ENCODE peak calls at places on chromosomes 7 and 10, in eight cellular contexts. One of them, this sample, is unnamed.

GRCh38 chr10:122121059-122121458 is 132.1 kb downstream of the TACC2 start:
- DNase-seq in fibroblast of lung: no peak
- DNase-seq in astrocyte: no peak
- DNase-seq in hepatocyte: no peak
- DNase-seq in PC-9: no peak
- DNase-seq in IMR-90: no peak
- DNase-seq in OCI-LY7: no peak
- DNase-seq in mesenchymal stem cell: no peak
- DNase-seq in this sample: no peak

GRCh38 chr7:2165610-2166594 is 66.8 kb downstream of the MAD1L1 start:
- DNase-seq in fibroblast of lung: no peak
- DNase-seq in astrocyte: no peak
- DNase-seq in hepatocyte: no peak
- DNase-seq in PC-9: no peak
- DNase-seq in IMR-90: no peak
- DNase-seq in OCI-LY7: peak; percentile 42
- DNase-seq in mesenchymal stem cell: no peak
- DNase-seq in this sample: peak; percentile 67

GRCh38 chr10:23525406-23525805 is 86.5 kb downstream of the OTUD1 start:
- DNase-seq in fibroblast of lung: peak; percentile 2
- DNase-seq in astrocyte: no peak
- DNase-seq in hepatocyte: peak; percentile 11
- DNase-seq in PC-9: no peak
- DNase-seq in IMR-90: peak; percentile 7
- DNase-seq in OCI-LY7: peak; percentile 22
- DNase-seq in mesenchymal stem cell: peak; percentile 21
- DNase-seq in this sample: no peak

GRCh38 chr7:7944619-7945282 is 23.8 kb upstream of the GLCCI1 start:
- DNase-seq in fibroblast of lung: no peak
- DNase-seq in astrocyte: no peak
- DNase-seq in hepatocyte: no peak
- DNase-seq in PC-9: no peak
- DNase-seq in IMR-90: no peak
- DNase-seq in OCI-LY7: peak; percentile 91
- DNase-seq in mesenchymal stem cell: no peak
- DNase-seq in this sample: peak; percentile 14

GRCh38 chr10:20954519-20954918 is 57.4 kb upstream of the NEBL start:
- DNase-seq in fibroblast of lung: no peak
- DNase-seq in astrocyte: no peak
- DNase-seq in hepatocyte: peak; percentile 7
- DNase-seq in PC-9: no peak
- DNase-seq in IMR-90: no peak
- DNase-seq in OCI-LY7: no peak
- DNase-seq in mesenchymal stem cell: peak; percentile 23
- DNase-seq in this sample: no peak

GRCh38 chr7:103934508-103934907 is 55.0 kb downstream of the RELN start:
- DNase-seq in fibroblast of lung: no peak
- DNase-seq in astrocyte: no peak
- DNase-seq in hepatocyte: no peak
- DNase-seq in PC-9: no peak
- DNase-seq in IMR-90: no peak
- DNase-seq in OCI-LY7: no peak
- DNase-seq in mesenchymal stem cell: no peak
- DNase-seq in this sample: no peak

GRCh38 chr7:44305564-44306507 is 19.6 kb downstream of the CAMK2B start:
- DNase-seq in fibroblast of lung: no peak
- DNase-seq in astrocyte: no peak
- DNase-seq in hepatocyte: peak; percentile 1
- DNase-seq in PC-9: no peak
- DNase-seq in IMR-90: no peak
- DNase-seq in OCI-LY7: no peak
- DNase-seq in mesenchymal stem cell: no peak
- DNase-seq in this sample: peak; percentile 54

GRCh38 chr7:41507686-41508268 is 195.1 kb downstream of the INHBA start:
- DNase-seq in fibroblast of lung: no peak
- DNase-seq in astrocyte: no peak
- DNase-seq in hepatocyte: no peak
- DNase-seq in PC-9: no peak
- DNase-seq in IMR-90: no peak
- DNase-seq in OCI-LY7: no peak
- DNase-seq in mesenchymal stem cell: peak; percentile 31
- DNase-seq in this sample: no peak

GRCh38 chr10:131724891-131725735 is 175.7 kb upstream of the PPP2R2D start:
- DNase-seq in fibroblast of lung: no peak
- DNase-seq in astrocyte: no peak
- DNase-seq in hepatocyte: no peak
- DNase-seq in PC-9: no peak
- DNase-seq in IMR-90: no peak
- DNase-seq in OCI-LY7: no peak
- DNase-seq in mesenchymal stem cell: no peak
- DNase-seq in this sample: peak; percentile 61

GRCh38 chr10:76435154-76435553 is 1003.7 kb downstream of the LRMDA start:
- DNase-seq in fibroblast of lung: no peak
- DNase-seq in astrocyte: no peak
- DNase-seq in hepatocyte: no peak
- DNase-seq in PC-9: no peak
- DNase-seq in IMR-90: no peak
- DNase-seq in OCI-LY7: no peak
- DNase-seq in mesenchymal stem cell: no peak
- DNase-seq in this sample: no peak

GRCh38 chr10:101046332-101047238 is 15.2 kb upstream of the KAZALD1 start:
- DNase-seq in fibroblast of lung: peak; percentile 44
- DNase-seq in astrocyte: no peak
- DNase-seq in hepatocyte: no peak
- DNase-seq in PC-9: no peak
- DNase-seq in IMR-90: peak; percentile 11
- DNase-seq in OCI-LY7: no peak
- DNase-seq in mesenchymal stem cell: no peak
- DNase-seq in this sample: peak; percentile 72

GRCh38 chr7:156518466-156518865 is 122.1 kb upstream of the RNF32 start:
- DNase-seq in fibroblast of lung: no peak
- DNase-seq in astrocyte: no peak
- DNase-seq in hepatocyte: no peak
- DNase-seq in PC-9: no peak
- DNase-seq in IMR-90: no peak
- DNase-seq in OCI-LY7: no peak
- DNase-seq in mesenchymal stem cell: no peak
- DNase-seq in this sample: no peak

GRCh38 chr10:37687581-37687980 is 169.8 kb downstream of the ZNF248 start:
- DNase-seq in fibroblast of lung: no peak
- DNase-seq in astrocyte: no peak
- DNase-seq in hepatocyte: no peak
- DNase-seq in PC-9: no peak
- DNase-seq in IMR-90: no peak
- DNase-seq in OCI-LY7: no peak
- DNase-seq in mesenchymal stem cell: no peak
- DNase-seq in this sample: no peak

GRCh38 chr10:37684765-37685164 is 172.6 kb downstream of the ZNF248 start:
- DNase-seq in fibroblast of lung: no peak
- DNase-seq in astrocyte: no peak
- DNase-seq in hepatocyte: no peak
- DNase-seq in PC-9: no peak
- DNase-seq in IMR-90: no peak
- DNase-seq in OCI-LY7: no peak
- DNase-seq in mesenchymal stem cell: no peak
- DNase-seq in this sample: no peak

GRCh38 chr10:37681617-37681999 is 175.8 kb downstream of the ZNF248 start:
- DNase-seq in fibroblast of lung: no peak
- DNase-seq in astrocyte: no peak
- DNase-seq in hepatocyte: no peak
- DNase-seq in PC-9: no peak
- DNase-seq in IMR-90: no peak
- DNase-seq in OCI-LY7: no peak
- DNase-seq in mesenchymal stem cell: no peak
- DNase-seq in this sample: peak; percentile 74

GRCh38 chr10:37682617-37683016 is 174.8 kb downstream of the ZNF248 start:
- DNase-seq in fibroblast of lung: no peak
- DNase-seq in astrocyte: no peak
- DNase-seq in hepatocyte: no peak
- DNase-seq in PC-9: no peak
- DNase-seq in IMR-90: no peak
- DNase-seq in OCI-LY7: no peak
- DNase-seq in mesenchymal stem cell: no peak
- DNase-seq in this sample: no peak

GRCh38 chr10:37685741-37686683 is 171.4 kb downstream of the ZNF248 start:
- DNase-seq in fibroblast of lung: no peak
- DNase-seq in astrocyte: no peak
- DNase-seq in hepatocyte: no peak
- DNase-seq in PC-9: no peak
- DNase-seq in IMR-90: no peak
- DNase-seq in OCI-LY7: no peak
- DNase-seq in mesenchymal stem cell: no peak
- DNase-seq in this sample: no peak
- H3K9me3 ChIP-seq in fibroblast of lung: no peaks in the 10 kb centered on the region
- H3K9me3 ChIP-seq in astrocyte: peaks cover 10% of the 10 kb centered on the region
- H3K9me3 ChIP-seq in hepatocyte: no peaks in the 10 kb centered on the region
- H3K9me3 ChIP-seq in PC-9: no peaks in the 10 kb centered on the region
- H3K9me3 ChIP-seq in IMR-90: peaks cover 48% of the 10 kb centered on the region
- H3K9me3 ChIP-seq in OCI-LY7: no peaks in the 10 kb centered on the region
- H3K9me3 ChIP-seq in mesenchymal stem cell: peaks cover 11% of the 10 kb centered on the region
- H3K9me3 ChIP-seq in this sample: no peaks in the 10 kb centered on the region

DNA sequence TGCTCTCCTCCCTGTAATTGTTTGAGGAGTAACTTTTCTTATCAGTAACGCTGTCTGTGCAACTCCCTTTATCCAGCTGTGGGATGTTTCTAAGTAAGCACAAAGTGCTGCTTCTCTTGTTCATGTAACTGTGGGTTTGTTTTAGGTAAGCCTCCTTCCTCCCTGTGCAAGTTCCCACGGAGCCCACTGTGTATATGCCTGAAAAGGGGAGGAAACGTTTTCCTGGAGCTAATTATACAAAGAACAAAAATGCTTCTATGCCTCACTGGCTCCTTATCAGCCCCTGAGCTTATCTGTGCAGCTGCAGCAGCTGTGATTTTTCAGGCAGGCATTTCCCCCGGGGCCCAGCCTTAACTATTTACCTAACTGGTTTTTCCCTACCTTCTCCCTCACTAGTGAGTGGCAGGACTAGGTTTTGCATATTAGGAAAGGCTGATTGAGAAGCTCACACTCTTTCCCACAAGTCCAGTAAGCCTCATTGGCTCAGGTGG is 593.4 kb upstream of the GHITM start:
- DNase-seq in fibroblast of lung: peak; percentile 80
- DNase-seq in astrocyte: peak; percentile 76
- DNase-seq in hepatocyte: peak; percentile 47
- DNase-seq in PC-9: no peak
- DNase-seq in IMR-90: no peak
- DNase-seq in OCI-LY7: no peak
- DNase-seq in mesenchymal stem cell: no peak
- DNase-seq in this sample: no peak
- H3K4me2 ChIP-seq in fibroblast of lung: no peak overlapping the region
- H3K4me2 ChIP-seq in astrocyte: peak overlapping the region; percentile 46
- H3K4me2 ChIP-seq in hepatocyte: peak overlapping the region; percentile 63
- H3K4me2 ChIP-seq in PC-9: no peak overlapping the region
- H3K4me2 ChIP-seq in IMR-90: no peak overlapping the region
- H3K4me2 ChIP-seq in OCI-LY7: no peak overlapping the region
- H3K4me2 ChIP-seq in mesenchymal stem cell: no peak overlapping the region
- H3K4me2 ChIP-seq in this sample: no peak overlapping the region

GRCh38 chr10:120456143-120456625 is 843 bp upstream of the PLPP4 start:
- DNase-seq in fibroblast of lung: no peak
- DNase-seq in astrocyte: no peak
- DNase-seq in hepatocyte: no peak
- DNase-seq in PC-9: no peak
- DNase-seq in IMR-90: no peak
- DNase-seq in OCI-LY7: no peak
- DNase-seq in mesenchymal stem cell: no peak
- DNase-seq in this sample: peak; percentile 75
- H3K4me3 ChIP-seq in fibroblast of lung: no peak overlapping the region
- H3K4me3 ChIP-seq in astrocyte: peak overlapping the region; percentile 78
- H3K4me3 ChIP-seq in hepatocyte: peak overlapping the region; percentile 36
- H3K4me3 ChIP-seq in PC-9: no peak overlapping the region
- H3K4me3 ChIP-seq in IMR-90: no peak overlapping the region
- H3K4me3 ChIP-seq in OCI-LY7: no peak overlapping the region
- H3K4me3 ChIP-seq in mesenchymal stem cell: no peak overlapping the region
- H3K4me3 ChIP-seq in this sample: peak overlapping the region; percentile 77

DNA sequence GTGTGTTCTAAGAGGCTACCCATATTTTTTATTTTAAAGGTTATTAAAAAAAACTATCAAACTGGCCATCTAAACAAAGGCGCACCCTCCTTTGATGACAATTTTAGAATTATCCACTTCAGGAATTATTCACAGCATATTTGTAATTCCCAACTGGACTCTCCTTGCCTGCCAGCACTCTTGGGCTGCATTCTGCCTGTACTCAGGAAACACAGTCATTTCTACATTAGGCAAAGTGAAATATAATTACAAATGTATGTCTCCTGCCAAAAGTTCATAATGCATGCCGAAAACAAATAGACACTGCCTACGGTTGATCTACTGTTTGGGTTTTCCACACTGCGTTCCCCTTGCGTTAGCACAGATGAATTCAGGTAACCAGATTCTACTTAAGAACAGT is 2.0 kb downstream of the HGF start:
- DNase-seq in fibroblast of lung: peak; percentile 36
- DNase-seq in astrocyte: peak; percentile 20
- DNase-seq in hepatocyte: no peak
- DNase-seq in PC-9: no peak
- DNase-seq in IMR-90: peak; percentile 50
- DNase-seq in OCI-LY7: no peak
- DNase-seq in mesenchymal stem cell: no peak
- DNase-seq in this sample: peak; percentile 32
- H3K9me3 ChIP-seq in fibroblast of lung: no peaks in the 10 kb centered on the region
- H3K9me3 ChIP-seq in astrocyte: no peaks in the 10 kb centered on the region
- H3K9me3 ChIP-seq in hepatocyte: no peaks in the 10 kb centered on the region
- H3K9me3 ChIP-seq in PC-9: no peaks in the 10 kb centered on the region
- H3K9me3 ChIP-seq in IMR-90: no peaks in the 10 kb centered on the region
- H3K9me3 ChIP-seq in OCI-LY7: no peaks in the 10 kb centered on the region
- H3K9me3 ChIP-seq in mesenchymal stem cell: no peaks in the 10 kb centered on the region
- H3K9me3 ChIP-seq in this sample: no peaks in the 10 kb centered on the region

This sample was measured in osteoblast.